ENCODE peak calls at places on chromosomes 2 and 18, in four cellular contexts. P is HTR-8/SVneo, E is T-helper 1 cell, A is naive B cell. F is an unnamed sample.

GRCh38 chr2:237479747-237480146 is 7.3 kb upstream of the MLPH start:
- DNase-seq in P (no peak), E (no peak), A (no peak), F (no peak)

GRCh38 chr2:22890142-22890541 is 494.8 kb upstream of the KLHL29 start:
- DNase-seq in P (no peak), E (no peak), A (no peak), F (no peak)

GRCh38 chr2:162965151-162965550 is 126.6 kb upstream of the KCNH7 start:
- DNase-seq in P (no peak), E (no peak), A (no peak), F (no peak)

GRCh38 chr18:25621144-25621543 is 269.2 kb upstream of the ZNF521 start:
- DNase-seq in P (no peak), E (no peak), A (no peak), F (no peak)

GRCh38 chr2:105299290-105299689 is 30.2 kb downstream of the TGFBRAP1 start:
- DNase-seq in P (no peak), E (no peak), A (no peak), F (no peak)

GRCh38 chr2:122031544-122032263 is 276.3 kb downstream of the TSN start:
- DNase-seq in P (no peak), E (no peak), A (no peak), F (no peak)

GRCh38 chr2:74902281-74902860 is 56.1 kb upstream of the POLE4 start:
- DNase-seq in P (no peak), E (no peak), A (no peak), F (no peak)

GRCh38 chr18:48635806-48636205 is 97.0 kb downstream of the CTIF start:
- DNase-seq in P (no peak), E (no peak), A (no peak), F (no peak)

GRCh38 chr2:56008661-56009411 is 85.3 kb upstream of the EFEMP1 start:
- DNase-seq in P (peak; percentile 57), E (no peak), A (no peak), F (peak; percentile 94)

GRCh38 chr2:128754246-128754724 is 435.6 kb upstream of the HS6ST1 start:
- DNase-seq in P (no peak), E (no peak), A (peak; percentile 55), F (no peak)

GRCh38 chr2:131029812-131030211 is 63.4 kb downstream of the FAM168B start:
- DNase-seq in P (no peak), E (no peak), A (no peak), F (no peak)

GRCh38 chr2:236570081-236570979 is 705 bp downstream of the ACKR3 start:
- DNase-seq in P (no peak), E (no peak), A (no peak), F (peak; percentile 18)

GRCh38 chr18:7358989-7359726 is 128.3 kb downstream of the LRRC30 start:
- DNase-seq in P (no peak), E (no peak), A (no peak), F (no peak)

GRCh38 chr2:237156131-237156856 is 70.6 kb downstream of the COPS8 start:
- DNase-seq in P (peak; percentile 49), E (no peak), A (no peak), F (peak; percentile 94)

GRCh38 chr2:20225294-20226151 is 593 bp upstream of the SDC1 start:
- DNase-seq in P (peak; percentile 85), E (no peak), A (peak; percentile 23), F (peak; percentile 77)

GRCh38 chr2:44981714-44982108 is 27.5 kb downstream of the SIX2 start:
- DNase-seq in P (peak; percentile 86), E (peak; percentile 21), A (peak; percentile 41), F (peak; percentile 94)

GRCh38 chr2:138707424-138708074 is 72.6 kb downstream of the NXPH2 start:
- DNase-seq in P (no peak), E (no peak), A (no peak), F (peak; percentile 81)

GRCh38 chr18:60624207-60624606 is 251.6 kb upstream of the MC4R start:
- DNase-seq in P (no peak), E (no peak), A (no peak), F (no peak)

GRCh38 chr2:101790856-101791255 is 93.3 kb downstream of the MAP4K4 start:
- DNase-seq in P (no peak), E (no peak), A (no peak), F (peak; percentile 76)

GRCh38 chr18:58174285-58174684 is 130.3 kb downstream of the NEDD4L start:
- DNase-seq in P (no peak), E (no peak), A (no peak), F (no peak)

GRCh38 chr2:122960727-122961641 is 1064.1 kb upstream of the CNTNAP5 start:
- DNase-seq in P (no peak), E (no peak), A (no peak), F (peak; percentile 1)

GRCh38 chr2:219249203-219249980 is 3.7 kb upstream of the TUBA4B start:
- DNase-seq in P (no peak), E (no peak), A (peak; percentile 40), F (peak; percentile 78)

GRCh38 chr2:74772071-74772470 is 61.9 kb upstream of the HK2 start:
- DNase-seq in P (no peak), E (no peak), A (no peak), F (peak; percentile 58)

GRCh38 chr2:71530246-71530986 is 77.1 kb downstream of the DYSF start:
- DNase-seq in P (peak; percentile 67), E (no peak), A (no peak), F (peak; percentile 76)

GRCh38 chr18:63552581-63552980 is 10.4 kb downstream of the SERPINB12 start:
- DNase-seq in P (no peak), E (no peak), A (no peak), F (no peak)

GRCh38 chr2:53182609-53183008 is 585.0 kb upstream of the CHAC2 start:
- DNase-seq in P (no peak), E (no peak), A (no peak), F (no peak)

GRCh38 chr18:6060149-6060548 is 164.8 kb upstream of the TMEM200C start:
- DNase-seq in P (no peak), E (no peak), A (no peak), F (no peak)

GRCh38 chr2:96599941-96600340 is 38.2 kb downstream of the KANSL3 start:
- DNase-seq in P (no peak), E (no peak), A (no peak), F (no peak)

GRCh38 chr2:10493636-10494281 is 45.6 kb upstream of the ODC1 start:
- DNase-seq in P (peak; percentile 88), E (peak; percentile 46), A (peak; percentile 55), F (peak; percentile 45)

GRCh38 chr18:46156124-46156745 is 52.0 kb downstream of the HAUS1 start:
- DNase-seq in P (no peak), E (no peak), A (no peak), F (no peak)

GRCh38 chr2:128503358-128504241 is 184.9 kb upstream of the HS6ST1 start:
- DNase-seq in P (no peak), E (no peak), A (no peak), F (no peak)

GRCh38 chr18:39513187-39513586 is 1947.6 kb upstream of the CELF4 start:
- DNase-seq in P (no peak), E (no peak), A (no peak), F (no peak)

GRCh38 chr2:16650287-16651249 is 15.1 kb downstream of the CYRIA start:
- DNase-seq in P (no peak), E (no peak), A (no peak), F (peak; percentile 59)